ENCODE peak calls at places on chromosomes 13 and 19, in five cellular contexts. J, N, V, D and M are unnamed samples.

GRCh38 chr13:94711561-94712286 is 621 bp downstream of the SOX21 start:
- DNase-seq in N (no peak), J (peak; percentile 54), D (peak; percentile 48), V (no peak), M (no peak)

GRCh38 chr19:24040621-24041020 is 46.4 kb upstream of the ZNF254 start:
- DNase-seq in J (no peak), N (no peak), D (no peak), V (no peak), M (no peak)

GRCh38 chr13:36818483-36819063 is 449 bp upstream of the RFXAP start:
- DNase-seq in J (no peak), N (no peak), D (no peak), V (no peak), M (no peak)

GRCh38 chr19:45729774-45730388 is 815 bp downstream of the FBXO46 start:
- DNase-seq in N (no peak), V (no peak), D (no peak), J (no peak), M (peak; percentile 51)

GRCh38 chr19:17997969-17998826 is 9.8 kb upstream of the ARRDC2 start:
- DNase-seq in J (no peak), V (peak; percentile 24), N (peak; percentile 16), D (peak; percentile 67), M (no peak)

GRCh38 chr19:4016903-4017638 is 9.5 kb downstream of the PIAS4 start:
- DNase-seq in N (no peak), D (no peak), J (no peak), V (no peak), M (no peak)

GRCh38 chr19:38949580-38950367 is 19.0 kb downstream of the MRPS12 start:
- DNase-seq in D (no peak), N (no peak), J (peak; percentile 99), V (peak; percentile 25), M (no peak)

GRCh38 chr19:6740589-6741348 is 1.3 kb downstream of the TRIP10 start:
- DNase-seq in D (peak; percentile 54), J (peak; percentile 81), V (peak; percentile 19), N (no peak), M (no peak)

GRCh38 chr13:112451512-112452379 is 75.6 kb downstream of the SPACA7 start:
- DNase-seq in N (no peak), V (no peak), D (no peak), J (peak; percentile 21), M (no peak)

GRCh38 chr19:482186-483041 is 13.9 kb upstream of the MADCAM1 start:
- DNase-seq in J (peak; percentile 30), N (no peak), V (no peak), D (no peak), M (no peak)

GRCh38 chr13:40116008-40116407 is 460.5 kb downstream of the COG6 start:
- DNase-seq in D (peak; percentile 41), V (peak; percentile 40), J (no peak), N (peak; percentile 60), M (peak; percentile 48)

GRCh38 chr19:35766571-35767104 is 8.7 kb downstream of the PROSER3 start:
- DNase-seq in V (no peak), J (no peak), N (no peak), D (no peak), M (no peak)

GRCh38 chr19:16537111-16537510 is 5.1 kb downstream of the CHERP start:
- DNase-seq in J (peak; percentile 28), N (no peak), V (no peak), D (peak; percentile 14), M (no peak)

GRCh38 chr13:36377822-36378480 is 31.8 kb upstream of the SPART start:
- DNase-seq in V (peak; percentile 38), D (no peak), J (peak; percentile 22), N (no peak), M (no peak)

GRCh38 chr19:35309481-35310279 is 17.7 kb downstream of the MAG start:
- DNase-seq in N (no peak), V (peak; percentile 16), J (no peak), D (peak; percentile 80), M (no peak)

GRCh38 chr13:18714889-18715288 is 466.7 kb downstream of the TUBA3C start:
- DNase-seq in J (no peak), D (no peak), N (no peak), V (no peak), M (no peak)

GRCh38 chr19:2613507-2614295 is 88.8 kb downstream of the GNG7 start:
- DNase-seq in D (peak; percentile 69), V (peak; percentile 12), J (peak; percentile 78), N (no peak), M (no peak)

GRCh38 chr19:13181747-13182388 is 31.7 kb downstream of the IER2 start:
- DNase-seq in V (peak; percentile 64), N (no peak), D (no peak), J (peak; percentile 60), M (no peak)

GRCh38 chr13:113907637-113908617 is 44.1 kb upstream of the GAS6 start:
- DNase-seq in J (no peak), V (peak; percentile 97), N (no peak), D (no peak), M (no peak)
- TF ChIP-seq RCOR1 in J (no peak), V (peak; percentile 84), N (no peak), D (no peak), M (no peak)

GRCh38 chr13:98530236-98530635 is 46.7 kb downstream of the STK24 start:
- DNase-seq in N (no peak), V (no peak), D (no peak), J (no peak), M (no peak)

GRCh38 chr13:98527526-98527925 is 49.4 kb downstream of the STK24 start:
- DNase-seq in V (no peak), D (no peak), N (no peak), J (no peak), M (no peak)

GRCh38 chr13:98525852-98526512 is 50.9 kb downstream of the STK24 start:
- DNase-seq in D (no peak), J (no peak), V (no peak), N (no peak), M (no peak)

GRCh38 chr13:98529171-98529570 is 47.7 kb downstream of the STK24 start:
- DNase-seq in N (no peak), J (no peak), V (no peak), D (no peak), M (no peak)

GRCh38 chr13:98528663-98529064 is 48.2 kb downstream of the STK24 start:
- DNase-seq in D (no peak), N (no peak), V (peak; percentile 35), J (no peak), M (no peak)
- TF ChIP-seq RCOR1 in D (no peak), N (no peak), V (no peak), J (no peak), M (no peak)

GRCh38 chr19:42480335-42481095 is 37.8 kb upstream of the CXCL17 start:
- DNase-seq in V (peak; percentile 47), N (no peak), J (no peak), D (no peak), M (no peak)
- TF ChIP-seq RCOR1 in V (no peak), N (no peak), J (no peak), D (peak; percentile 71), M (no peak)

GRCh38 chr13:26558912-26559485 is 1.5 kb downstream of the WASF3 start:
- DNase-seq in V (no peak), J (no peak), D (no peak), N (no peak), M (no peak)

GRCh38 chr13:26557393-26558073 is at the start of gene WASF3:
- DNase-seq in N (peak; percentile 57), J (peak; percentile 99), V (peak; percentile 90), D (peak; percentile 95), M (peak; percentile 3)

GRCh38 chr13:26560456-26560855 is 3.0 kb downstream of the WASF3 start:
- DNase-seq in J (peak; percentile 40), V (no peak), N (no peak), D (no peak), M (no peak)

GRCh38 chr13:26557051-26557392 is 461 bp upstream of the WASF3 start:
- DNase-seq in J (no peak), V (no peak), D (no peak), N (no peak), M (no peak)

DNA sequence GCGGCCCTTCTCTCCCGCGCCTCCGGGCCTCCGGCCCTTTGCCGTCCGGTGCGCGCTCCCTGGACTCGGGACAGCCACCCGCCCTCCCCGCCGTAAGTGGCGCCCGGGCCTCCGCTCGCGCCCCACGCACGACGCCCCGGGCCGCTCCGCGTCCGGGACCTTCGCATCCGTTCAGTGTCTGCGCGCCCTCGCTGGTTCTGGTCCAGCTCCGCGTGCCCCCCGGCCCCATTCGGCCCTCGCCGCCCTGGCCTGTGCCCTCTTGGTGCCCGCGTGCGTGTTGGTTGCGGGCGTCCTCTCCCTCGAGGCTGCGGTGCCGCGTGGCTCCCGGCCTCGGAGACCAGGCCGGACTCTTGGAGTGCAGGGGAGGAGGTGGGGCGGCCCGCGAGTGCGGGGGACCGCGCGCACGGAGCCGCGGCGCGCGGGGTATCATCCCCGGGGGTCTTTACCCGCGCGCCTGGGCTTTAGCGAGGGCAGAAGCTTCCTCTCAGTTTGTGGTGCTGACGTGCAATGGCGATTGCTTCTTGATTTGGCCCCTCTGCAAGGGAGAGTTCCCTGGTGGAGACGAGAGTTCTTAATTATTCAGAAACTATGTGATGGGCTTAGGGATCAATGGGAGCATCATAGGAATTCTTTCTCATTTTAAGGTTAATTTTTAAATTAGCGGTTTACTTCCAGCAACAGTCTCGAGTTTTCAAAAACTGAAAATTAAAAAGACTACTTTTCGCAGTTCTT is 757 bp downstream of the WASF3 start:
- DNase-seq in D (no peak), N (no peak), J (peak; percentile 73), V (peak; percentile 13), M (no peak)
- TF ChIP-seq RCOR1 in D (no peak), N (no peak), J (no peak), V (no peak), M (no peak)

GRCh38 chr19:54477650-54478049 is 4.6 kb upstream of the CDC42EP5 start:
- DNase-seq in D (peak; percentile 12), N (no peak), V (no peak), J (no peak), M (no peak)
- TF ChIP-seq RCOR1 in D (no peak), N (no peak), V (no peak), J (no peak), M (no peak)

DNA sequence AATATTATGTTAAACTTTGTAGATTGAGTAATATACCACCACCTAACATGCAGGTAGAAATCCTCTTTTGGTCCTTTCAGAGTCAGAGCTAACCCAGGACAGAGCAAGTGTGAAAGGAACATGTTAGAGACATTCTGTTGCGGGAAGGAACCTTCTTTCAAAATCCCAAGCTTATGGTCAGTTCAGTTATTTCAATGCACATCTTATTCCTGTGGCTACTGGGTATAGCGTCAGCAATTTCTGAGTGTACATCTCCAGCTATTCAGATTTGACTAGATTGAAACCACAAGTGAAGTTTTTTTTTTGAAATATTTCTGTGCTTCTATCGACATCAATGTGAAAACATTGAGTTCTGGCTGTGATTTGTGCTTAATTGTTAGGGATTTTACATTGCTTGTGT is 165.3 kb downstream of the LMO7 start:
- DNase-seq in V (no peak), N (no peak), D (no peak), J (no peak), M (no peak)
- TF ChIP-seq RCOR1 in V (no peak), N (no peak), D (no peak), J (no peak), M (no peak)

DNA sequence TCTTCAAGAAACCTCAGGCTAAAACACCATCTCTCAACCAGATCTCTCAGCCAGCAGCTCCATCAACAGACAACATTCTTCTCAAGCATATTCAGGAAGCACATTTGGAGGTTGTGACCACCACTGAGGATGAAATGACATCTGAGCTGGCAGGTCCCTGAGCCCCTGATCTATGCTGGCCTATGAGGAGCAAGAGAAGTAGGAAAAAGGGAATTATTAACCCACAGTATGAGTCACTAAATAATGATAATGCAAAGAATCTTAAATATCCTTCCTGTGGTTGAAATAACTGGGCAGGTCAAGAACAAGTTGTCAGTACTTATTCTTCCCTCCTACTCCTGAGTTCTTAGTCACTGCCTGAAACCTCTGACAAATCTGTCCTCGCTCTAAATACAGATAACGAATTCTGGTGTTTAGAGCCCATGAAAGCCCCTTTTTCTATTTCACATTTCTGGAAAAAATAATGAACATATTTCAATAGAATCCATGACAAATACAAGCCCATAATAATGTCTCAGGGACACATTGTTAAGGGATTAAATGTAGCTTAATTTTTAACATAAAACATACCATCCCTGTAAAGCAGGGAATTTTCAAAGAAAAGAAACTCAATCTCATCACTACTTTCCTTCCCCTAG is 225.8 kb upstream of the IRS2 start:
- DNase-seq in V (peak; percentile 97), J (no peak), N (peak; percentile 43), D (no peak), M (no peak)
- TF ChIP-seq RCOR1 in V (peak; percentile 68), J (no peak), N (no peak), D (no peak), M (no peak)